ENCODE peak calls at places on chromosomes 7 and 10, in nine cellular contexts. H, B, T, Q, D, V, C, E and O are unnamed samples. For H3K4me1 and H3K27me3, the result is how much of the 10 kb centered on the place peaks cover.

GRCh38 chr10:131431541-131431940 is 120.0 kb upstream of the TCERG1L start:
- DNase-seq in H (no peak), B (no peak), T (no peak), Q (no peak), D (no peak), V (no peak), C (no peak), E (no peak), O (no peak)

GRCh38 chr7:25349283-25349682 is 121.0 kb upstream of the NPVF start:
- DNase-seq in H (no peak), B (no peak), T (no peak), Q (no peak), D (no peak), V (no peak), C (no peak), E (no peak), O (no peak)

GRCh38 chr10:43403911-43404674 is 4.9 kb downstream of the HNRNPF start:
- DNase-seq in H (no peak), B (no peak), T (no peak), Q (no peak), D (no peak), V (no peak), C (no peak), E (no peak), O (no peak)

GRCh38 chr7:81664304-81664703 is 105.5 kb downstream of the HGF start:
- DNase-seq in H (no peak), B (no peak), T (no peak), Q (no peak), D (no peak), V (no peak), C (no peak), E (no peak), O (no peak)

GRCh38 chr7:16795624-16796023 is 9.2 kb downstream of the AGR2 start:
- DNase-seq in H (no peak), B (no peak), T (no peak), Q (no peak), D (no peak), V (no peak), C (no peak), E (no peak), O (no peak)

GRCh38 chr7:136953386-136953785 is 84.9 kb downstream of the CHRM2 start:
- DNase-seq in H (no peak), B (peak), T (no peak), Q (no peak), D (no peak), V (no peak), C (no peak), E (no peak), O (no peak)

GRCh38 chr7:12111461-12112405 is 99.4 kb upstream of the TMEM106B start:
- DNase-seq in H (peak), B (no peak), T (no peak), Q (peak), D (peak), V (no peak), C (peak), E (peak), O (no peak)

GRCh38 chr7:38744746-38745145 is 113.6 kb upstream of the AMPH start:
- DNase-seq in H (no peak), B (peak), T (no peak), Q (no peak), D (no peak), V (no peak), C (no peak), E (no peak), O (no peak)

GRCh38 chr10:114310346-114310745 is 71.3 kb downstream of the VWA2 start:
- DNase-seq in H (peak), B (no peak), T (no peak), Q (no peak), D (no peak), V (no peak), C (no peak), E (no peak), O (no peak)

GRCh38 chr10:21249435-21249834 is 276.0 kb downstream of the SKIDA1 start:
- DNase-seq in H (no peak), B (no peak), T (no peak), Q (no peak), D (no peak), V (no peak), C (no peak), E (no peak), O (no peak)

GRCh38 chr7:53101026-53101425 is 65.6 kb downstream of the POM121L12 start:
- DNase-seq in H (no peak), B (no peak), T (no peak), Q (no peak), D (no peak), V (no peak), C (no peak), E (peak), O (no peak)

DNA sequence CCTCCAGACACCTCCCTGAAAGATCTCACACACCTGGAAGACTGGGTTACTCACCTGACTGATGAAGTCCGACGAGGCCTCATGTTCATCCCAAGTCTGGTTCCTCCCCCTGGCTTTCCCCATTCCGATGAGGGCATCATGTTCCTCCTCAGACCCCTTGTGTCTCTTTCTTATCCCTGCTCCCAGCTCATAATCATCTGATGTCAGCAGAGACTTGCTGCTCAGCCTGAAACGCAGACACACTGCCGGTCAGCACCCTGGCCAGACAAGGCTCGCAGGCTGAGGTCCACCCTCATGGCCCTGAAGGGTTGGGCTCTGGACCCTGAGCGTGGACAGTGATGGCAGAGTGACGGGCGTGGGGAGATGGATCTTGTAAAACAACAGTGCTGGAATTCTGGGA is 64.3 kb downstream of the TNRC18 start:
- DNase-seq in H (no peak), B (no peak), T (no peak), Q (no peak), D (no peak), V (no peak), C (no peak), E (no peak), O (no peak)
- H3K4me1 ChIP-seq in H (under half), B (under half), T (under half), Q (under half), D (under half), V (half or more), C (under half), E (under half), O (under half)

DNA sequence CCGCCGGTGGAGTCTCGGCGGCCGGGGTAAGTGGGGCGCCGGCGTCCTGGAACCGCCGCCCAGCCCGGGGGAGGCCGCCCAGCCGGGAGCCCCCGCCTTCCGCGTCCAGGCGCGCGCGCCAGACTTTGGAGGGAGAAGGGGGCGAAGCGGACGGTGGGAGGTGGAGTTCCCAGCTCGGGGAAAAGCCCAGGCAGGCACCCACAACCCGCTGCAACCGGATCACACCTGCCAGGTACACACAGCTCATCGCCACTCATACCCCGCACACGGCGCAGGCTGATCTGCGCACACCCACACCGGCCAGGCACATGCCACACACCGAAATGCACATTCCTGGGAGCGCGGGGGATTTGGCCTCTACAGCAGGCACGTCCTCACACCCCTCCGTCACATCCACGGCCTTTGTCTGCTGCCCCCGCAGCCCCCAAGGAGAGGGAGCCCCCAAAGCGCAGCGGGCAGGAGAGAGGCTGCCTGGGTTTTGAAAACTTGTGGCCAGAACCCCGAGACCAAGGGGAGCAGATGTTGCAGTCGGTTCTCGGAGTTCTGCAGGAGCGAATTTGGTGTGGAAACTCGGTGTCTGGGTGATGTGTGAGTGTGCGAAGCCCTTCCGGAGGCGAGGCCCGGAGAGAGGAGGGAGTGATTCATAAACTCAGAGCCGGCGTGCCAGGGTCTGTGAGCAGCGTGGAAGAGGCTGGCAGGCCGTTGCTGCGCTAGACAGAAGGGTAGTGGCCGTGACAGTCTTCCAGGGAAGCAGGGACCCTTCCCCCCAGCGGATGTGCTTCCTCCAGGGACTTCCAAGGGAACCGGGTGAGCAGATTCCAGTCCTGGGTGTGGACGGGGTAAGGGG is 697 bp downstream of the CHST3 start:
- DNase-seq in H (peak), B (peak), T (peak), Q (peak), D (peak), V (no peak), C (peak), E (no peak), O (no peak)
- TF ChIP-seq POLR2A in H (no peak), B (peak), T (no peak), Q (no peak), D (no peak), V (no peak), C (no peak), E (no peak), O (no peak)

GRCh38 chr7:103134866-103135554 is 13.9 kb downstream of the NAPEPLD start:
- DNase-seq in H (no peak), B (no peak), T (no peak), Q (no peak), D (no peak), V (no peak), C (no peak), E (no peak), O (no peak)
- H3K27me3 ChIP-seq in H (under half), B (under half), T (under half), Q (under half), D (under half), V (under half), C (under half), E (under half), O (under half)

GRCh38 chr7:13988765-13989137 is 715 bp downstream of the ETV1 start:
- DNase-seq in H (no peak), B (peak), T (peak), Q (no peak), D (no peak), V (no peak), C (no peak), E (no peak), O (no peak)
- H3K4me1 ChIP-seq in H (under half), B (under half), T (under half), Q (under half), D (under half), V (under half), C (under half), E (under half), O (under half)

DNA sequence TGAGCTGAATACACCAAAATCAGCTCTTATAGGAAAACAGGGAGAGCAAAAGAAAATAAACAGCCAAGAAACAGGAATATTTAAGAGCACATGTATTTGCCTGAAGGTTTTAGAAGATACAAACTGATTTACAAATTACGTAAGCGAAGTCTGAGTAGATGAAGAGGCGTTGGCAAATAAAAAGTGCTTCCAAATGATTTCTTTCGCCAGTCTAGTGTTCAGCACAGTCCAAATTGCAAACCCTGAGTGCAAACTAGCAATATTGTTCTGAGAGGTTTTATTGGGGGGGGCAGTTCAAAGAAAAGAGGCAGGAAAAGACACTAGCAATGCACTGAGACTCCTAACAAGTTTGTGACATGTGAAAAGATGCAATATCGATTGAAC is 8.1 kb downstream of the PRKAG2 start:
- DNase-seq in H (no peak), B (no peak), T (no peak), Q (no peak), D (no peak), V (no peak), C (no peak), E (no peak), O (no peak)
- TF ChIP-seq POLR2A in H (no peak), B (no peak), T (no peak), Q (no peak), D (no peak), V (no peak), C (no peak), E (no peak), O (no peak)

GRCh38 chr10:69991151-69991550 is 61.5 kb upstream of the MACROH2A2 start:
- DNase-seq in H (no peak), B (no peak), T (no peak), Q (no peak), D (no peak), V (no peak), C (no peak), E (no peak), O (no peak)
- H3K27me3 ChIP-seq in H (under half), B (under half), T (under half), Q (under half), D (under half), V (under half), C (under half), E (under half), O (under half)